ENCODE peak calls at places on chromosomes 16 and 17, in six cellular contexts. One of them, this sample, is unnamed.

GRCh38 chr16:68756250-68757051 is 19.4 kb downstream of the CDH1 start:
- DNase-seq in CD4-positive, alpha-beta T cell: peak; percentile 10
- DNase-seq in choroid plexus epithelial cell: no peak
- DNase-seq in stimulated activated effector memory CD8-positive, alpha-beta T cell treated with anti-CD3 and anti-CD28 coated beads, Interleukin-12 subunit alpha, Interleukin-12 subunit beta, amount 100 ng/mL, for 72 hours: peak; percentile 84
- DNase-seq in left ventricle myocardium inferior: no peak
- DNase-seq in cardiac fibroblast: peak; percentile 46
- DNase-seq in this sample: no peak

GRCh38 chr17:17784599-17785264 is 52.1 kb downstream of the SREBF1 start:
- DNase-seq in CD4-positive, alpha-beta T cell: no peak
- DNase-seq in choroid plexus epithelial cell: peak; percentile 52
- DNase-seq in stimulated activated effector memory CD8-positive, alpha-beta T cell treated with anti-CD3 and anti-CD28 coated beads, Interleukin-12 subunit alpha, Interleukin-12 subunit beta, amount 100 ng/mL, for 72 hours: no peak
- DNase-seq in left ventricle myocardium inferior: no peak
- DNase-seq in cardiac fibroblast: no peak
- DNase-seq in this sample: no peak

GRCh38 chr17:59516451-59516850 is 49.0 kb upstream of the DHX40 start:
- DNase-seq in CD4-positive, alpha-beta T cell: no peak
- DNase-seq in choroid plexus epithelial cell: no peak
- DNase-seq in stimulated activated effector memory CD8-positive, alpha-beta T cell treated with anti-CD3 and anti-CD28 coated beads, Interleukin-12 subunit alpha, Interleukin-12 subunit beta, amount 100 ng/mL, for 72 hours: peak; percentile 26
- DNase-seq in left ventricle myocardium inferior: no peak
- DNase-seq in cardiac fibroblast: no peak
- DNase-seq in this sample: no peak

GRCh38 chr16:82368041-82368440 is 198.0 kb upstream of the MPHOSPH6 start:
- DNase-seq in CD4-positive, alpha-beta T cell: no peak
- DNase-seq in choroid plexus epithelial cell: peak; percentile 52
- DNase-seq in stimulated activated effector memory CD8-positive, alpha-beta T cell treated with anti-CD3 and anti-CD28 coated beads, Interleukin-12 subunit alpha, Interleukin-12 subunit beta, amount 100 ng/mL, for 72 hours: no peak
- DNase-seq in left ventricle myocardium inferior: peak; percentile 50
- DNase-seq in cardiac fibroblast: peak; percentile 38
- DNase-seq in this sample: no peak

GRCh38 chr17:49456172-49456965 is 38.7 kb upstream of the NGFR start:
- DNase-seq in CD4-positive, alpha-beta T cell: no peak
- DNase-seq in choroid plexus epithelial cell: peak; percentile 78
- DNase-seq in stimulated activated effector memory CD8-positive, alpha-beta T cell treated with anti-CD3 and anti-CD28 coated beads, Interleukin-12 subunit alpha, Interleukin-12 subunit beta, amount 100 ng/mL, for 72 hours: no peak
- DNase-seq in left ventricle myocardium inferior: no peak
- DNase-seq in cardiac fibroblast: peak; percentile 71
- DNase-seq in this sample: no peak

GRCh38 chr17:31401456-31402254 is 10.2 kb downstream of the RAB11FIP4 start:
- DNase-seq in CD4-positive, alpha-beta T cell: no peak
- DNase-seq in choroid plexus epithelial cell: no peak
- DNase-seq in stimulated activated effector memory CD8-positive, alpha-beta T cell treated with anti-CD3 and anti-CD28 coated beads, Interleukin-12 subunit alpha, Interleukin-12 subunit beta, amount 100 ng/mL, for 72 hours: no peak
- DNase-seq in left ventricle myocardium inferior: no peak
- DNase-seq in cardiac fibroblast: no peak
- DNase-seq in this sample: no peak

GRCh38 chr16:13992322-13992721 is 72.4 kb downstream of the ERCC4 start:
- DNase-seq in CD4-positive, alpha-beta T cell: no peak
- DNase-seq in choroid plexus epithelial cell: no peak
- DNase-seq in stimulated activated effector memory CD8-positive, alpha-beta T cell treated with anti-CD3 and anti-CD28 coated beads, Interleukin-12 subunit alpha, Interleukin-12 subunit beta, amount 100 ng/mL, for 72 hours: no peak
- DNase-seq in left ventricle myocardium inferior: no peak
- DNase-seq in cardiac fibroblast: no peak
- DNase-seq in this sample: no peak

GRCh38 chr16:51898872-51899271 is 648.1 kb downstream of the TOX3 start:
- DNase-seq in CD4-positive, alpha-beta T cell: no peak
- DNase-seq in choroid plexus epithelial cell: no peak
- DNase-seq in stimulated activated effector memory CD8-positive, alpha-beta T cell treated with anti-CD3 and anti-CD28 coated beads, Interleukin-12 subunit alpha, Interleukin-12 subunit beta, amount 100 ng/mL, for 72 hours: no peak
- DNase-seq in left ventricle myocardium inferior: no peak
- DNase-seq in cardiac fibroblast: peak; percentile 52
- DNase-seq in this sample: no peak

GRCh38 chr17:55584055-55584685 is 72.9 kb upstream of the SMIM36 start:
- DNase-seq in CD4-positive, alpha-beta T cell: no peak
- DNase-seq in choroid plexus epithelial cell: peak; percentile 37
- DNase-seq in stimulated activated effector memory CD8-positive, alpha-beta T cell treated with anti-CD3 and anti-CD28 coated beads, Interleukin-12 subunit alpha, Interleukin-12 subunit beta, amount 100 ng/mL, for 72 hours: no peak
- DNase-seq in left ventricle myocardium inferior: no peak
- DNase-seq in cardiac fibroblast: peak; percentile 31
- DNase-seq in this sample: no peak

GRCh38 chr16:11681526-11681925 is 13.3 kb downstream of the SNN start:
- DNase-seq in CD4-positive, alpha-beta T cell: no peak
- DNase-seq in choroid plexus epithelial cell: no peak
- DNase-seq in stimulated activated effector memory CD8-positive, alpha-beta T cell treated with anti-CD3 and anti-CD28 coated beads, Interleukin-12 subunit alpha, Interleukin-12 subunit beta, amount 100 ng/mL, for 72 hours: no peak
- DNase-seq in left ventricle myocardium inferior: no peak
- DNase-seq in cardiac fibroblast: no peak
- DNase-seq in this sample: no peak

GRCh38 chr16:30092373-30093010 is 768 bp upstream of the TBX6 start:
- DNase-seq in CD4-positive, alpha-beta T cell: peak; percentile 40
- DNase-seq in choroid plexus epithelial cell: peak; percentile 76
- DNase-seq in stimulated activated effector memory CD8-positive, alpha-beta T cell treated with anti-CD3 and anti-CD28 coated beads, Interleukin-12 subunit alpha, Interleukin-12 subunit beta, amount 100 ng/mL, for 72 hours: peak; percentile 88
- DNase-seq in left ventricle myocardium inferior: peak; percentile 75
- DNase-seq in cardiac fibroblast: peak; percentile 85
- DNase-seq in this sample: no peak

GRCh38 chr17:65568918-65569317 is 7.5 kb upstream of the AXIN2 start:
- DNase-seq in CD4-positive, alpha-beta T cell: no peak
- DNase-seq in choroid plexus epithelial cell: no peak
- DNase-seq in stimulated activated effector memory CD8-positive, alpha-beta T cell treated with anti-CD3 and anti-CD28 coated beads, Interleukin-12 subunit alpha, Interleukin-12 subunit beta, amount 100 ng/mL, for 72 hours: no peak
- DNase-seq in left ventricle myocardium inferior: no peak
- DNase-seq in cardiac fibroblast: no peak
- DNase-seq in this sample: no peak

GRCh38 chr16:1258218-1258587 is 2.3 kb downstream of the TPSD1 start:
- DNase-seq in CD4-positive, alpha-beta T cell: no peak
- DNase-seq in choroid plexus epithelial cell: no peak
- DNase-seq in stimulated activated effector memory CD8-positive, alpha-beta T cell treated with anti-CD3 and anti-CD28 coated beads, Interleukin-12 subunit alpha, Interleukin-12 subunit beta, amount 100 ng/mL, for 72 hours: no peak
- DNase-seq in left ventricle myocardium inferior: no peak
- DNase-seq in cardiac fibroblast: no peak
- DNase-seq in this sample: no peak

GRCh38 chr17:16406742-16407674 is 8.4 kb upstream of the TRPV2 start:
- DNase-seq in CD4-positive, alpha-beta T cell: no peak
- DNase-seq in choroid plexus epithelial cell: no peak
- DNase-seq in stimulated activated effector memory CD8-positive, alpha-beta T cell treated with anti-CD3 and anti-CD28 coated beads, Interleukin-12 subunit alpha, Interleukin-12 subunit beta, amount 100 ng/mL, for 72 hours: no peak
- DNase-seq in left ventricle myocardium inferior: peak; percentile 71
- DNase-seq in cardiac fibroblast: peak; percentile 22
- DNase-seq in this sample: no peak

GRCh38 chr17:46135879-46136562 is 57.2 kb downstream of the KANSL1 start:
- DNase-seq in CD4-positive, alpha-beta T cell: no peak
- DNase-seq in choroid plexus epithelial cell: no peak
- DNase-seq in stimulated activated effector memory CD8-positive, alpha-beta T cell treated with anti-CD3 and anti-CD28 coated beads, Interleukin-12 subunit alpha, Interleukin-12 subunit beta, amount 100 ng/mL, for 72 hours: no peak
- DNase-seq in left ventricle myocardium inferior: no peak
- DNase-seq in cardiac fibroblast: no peak
- DNase-seq in this sample: no peak

This sample was measured in smooth muscle cell of the brain vasculature.